ENCODE peak calls at places on chromosomes 1 and 21, in eight cellular contexts. L is cardiac fibroblast; I is CD4-positive, alpha-beta memory T cell; U is lower lobe of right lung; Z is activated T-cell treated with anti-CD3 and anti-CD28 coated beads, Interleukin-2, amount 50 U/mL, for 4 hours; X is CD4-positive, alpha-beta T cell; T is fibroblast of gingiva; O is BJ. E is an unnamed sample.

GRCh38 chr1:206951318-206952105 is 5.2 kb upstream of the PIGR start:
- DNase-seq in L (no peak), I (no peak), U (no peak), Z (no peak), X (no peak), T (no peak), O (no peak), E (no peak)

GRCh38 chr21:37627074-37627473 is 260.5 kb downstream of the DYRK1A start:
- DNase-seq in L (no peak), I (no peak), U (no peak), Z (no peak), X (no peak), T (no peak), O (no peak), E (no peak)

GRCh38 chr1:158972841-158973240 is 36.9 kb upstream of the IFI16 start:
- DNase-seq in L (peak), I (peak), U (no peak), Z (no peak), X (no peak), T (no peak), O (no peak), E (no peak)

GRCh38 chr1:72221811-72222210 is 60.5 kb downstream of the NEGR1 start:
- DNase-seq in L (no peak), I (no peak), U (no peak), Z (no peak), X (no peak), T (no peak), O (no peak), E (no peak)

GRCh38 chr21:19547951-19548635 is 1144.5 kb upstream of the TMPRSS15 start:
- DNase-seq in L (no peak), I (no peak), U (no peak), Z (no peak), X (no peak), T (no peak), O (no peak), E (no peak)

GRCh38 chr1:230869499-230869898 is 1.2 kb upstream of the C1orf198 start:
- DNase-seq in L (peak), I (no peak), U (no peak), Z (no peak), X (no peak), T (peak), O (no peak), E (no peak)

GRCh38 chr1:7247158-7247557 is 461.9 kb downstream of the CAMTA1 start:
- DNase-seq in L (no peak), I (no peak), U (no peak), Z (no peak), X (no peak), T (no peak), O (no peak), E (no peak)

GRCh38 chr1:46535063-46535462 is 16.4 kb downstream of the KNCN start:
- DNase-seq in L (no peak), I (no peak), U (no peak), Z (no peak), X (no peak), T (no peak), O (no peak), E (no peak)

GRCh38 chr21:27393726-27394125 is 426.8 kb upstream of the ADAMTS5 start:
- DNase-seq in L (no peak), I (no peak), U (no peak), Z (no peak), X (no peak), T (peak), O (no peak), E (no peak)

GRCh38 chr1:67004176-67004575 is 49.8 kb downstream of the SLC35D1 start:
- DNase-seq in L (no peak), I (no peak), U (no peak), Z (no peak), X (no peak), T (no peak), O (no peak), E (no peak)

GRCh38 chr1:97135972-97136371 is 414.4 kb downstream of the PTBP2 start:
- DNase-seq in L (no peak), I (no peak), U (no peak), Z (no peak), X (no peak), T (no peak), O (no peak), E (no peak)

GRCh38 chr1:233549404-233549803 is 64.5 kb upstream of the KCNK1 start:
- DNase-seq in L (no peak), I (no peak), U (no peak), Z (no peak), X (no peak), T (no peak), O (no peak), E (no peak)

GRCh38 chr1:215863796-215864195 is 296.7 kb downstream of the KCTD3 start:
- DNase-seq in L (no peak), I (no peak), U (no peak), Z (no peak), X (no peak), T (no peak), O (no peak), E (no peak)

GRCh38 chr1:167373398-167373797 is 144.9 kb downstream of the CD247 start:
- DNase-seq in L (peak), I (no peak), U (no peak), Z (no peak), X (no peak), T (peak), O (no peak), E (no peak)

GRCh38 chr1:52238887-52239707 is 97.2 kb downstream of the ZFYVE9 start:
- DNase-seq in L (peak), I (no peak), U (no peak), Z (no peak), X (no peak), T (no peak), O (no peak), E (no peak)

GRCh38 chr1:55592122-55592521 is 377.0 kb upstream of the USP24 start:
- DNase-seq in L (no peak), I (no peak), U (no peak), Z (no peak), X (no peak), T (peak), O (no peak), E (no peak)

GRCh38 chr1:202700061-202700460 is 10.2 kb downstream of the SYT2 start:
- DNase-seq in L (no peak), I (no peak), U (no peak), Z (no peak), X (no peak), T (no peak), O (no peak), E (no peak)

GRCh38 chr1:56396524-56397067 is 182.8 kb downstream of the PLPP3 start:
- DNase-seq in L (no peak), I (no peak), U (no peak), Z (no peak), X (no peak), T (no peak), O (no peak), E (no peak)

GRCh38 chr1:224615861-224616760 is at the start of gene CNIH3:
- DNase-seq in L (peak), I (peak), U (no peak), Z (no peak), X (no peak), T (peak), O (no peak), E (peak)

GRCh38 chr1:17251699-17252376 is 2.9 kb downstream of the PADI3 start:
- DNase-seq in L (no peak), I (no peak), U (no peak), Z (no peak), X (no peak), T (no peak), O (no peak), E (no peak)

GRCh38 chr1:214566158-214567104 is 15.0 kb upstream of the PTPN14 start:
- DNase-seq in L (peak), I (no peak), U (no peak), Z (no peak), X (no peak), T (peak), O (no peak), E (no peak)

GRCh38 chr1:107787299-107787698 is 177.7 kb downstream of the VAV3 start:
- DNase-seq in L (no peak), I (no peak), U (no peak), Z (no peak), X (no peak), T (no peak), O (no peak), E (no peak)

GRCh38 chr1:209884249-209884648 is 53.8 kb upstream of the SYT14 start:
- DNase-seq in L (no peak), I (no peak), U (no peak), Z (no peak), X (no peak), T (no peak), O (no peak), E (no peak)

GRCh38 chr1:156910309-156910782 is 10.1 kb upstream of the LRRC71 start:
- DNase-seq in L (no peak), I (peak), U (peak), Z (peak), X (peak), T (no peak), O (no peak), E (no peak)

GRCh38 chr1:24720152-24720551 is 25.1 kb upstream of the CLIC4 start:
- DNase-seq in L (peak), I (no peak), U (peak), Z (no peak), X (no peak), T (peak), O (no peak), E (peak)

GRCh38 chr1:116826818-116827606 is 72.8 kb downstream of the CD2 start:
- DNase-seq in L (peak), I (peak), U (no peak), Z (peak), X (peak), T (no peak), O (no peak), E (no peak)

GRCh38 chr1:89356658-89357400 is 7.0 kb upstream of the GBP6 start:
- DNase-seq in L (peak), I (no peak), U (no peak), Z (no peak), X (no peak), T (peak), O (peak), E (no peak)

GRCh38 chr1:235714205-235714897 is 64.8 kb upstream of the GNG4 start:
- DNase-seq in L (no peak), I (no peak), U (no peak), Z (no peak), X (no peak), T (no peak), O (no peak), E (no peak)

GRCh38 chr21:37264808-37265207 is 2.3 kb downstream of the VPS26C start:
- DNase-seq in L (no peak), I (no peak), U (no peak), Z (no peak), X (no peak), T (no peak), O (no peak), E (no peak)

GRCh38 chr1:207981976-207982375 is 71.1 kb upstream of the CD34 start:
- DNase-seq in L (no peak), I (no peak), U (no peak), Z (no peak), X (no peak), T (no peak), O (no peak), E (no peak)

GRCh38 chr1:37169743-37170275 is 135.5 kb upstream of the GRIK3 start:
- DNase-seq in L (no peak), I (no peak), U (no peak), Z (no peak), X (no peak), T (no peak), O (no peak), E (no peak)

GRCh38 chr1:109771712-109772657 is 8.3 kb upstream of the EPS8L3 start:
- DNase-seq in L (no peak), I (no peak), U (peak), Z (no peak), X (no peak), T (no peak), O (no peak), E (no peak)

GRCh38 chr1:32864375-32865019 is 6.2 kb downstream of the FNDC5 start:
- DNase-seq in L (no peak), I (no peak), U (no peak), Z (no peak), X (no peak), T (no peak), O (no peak), E (no peak)

GRCh38 chr1:43235451-43236121 is 34.2 kb upstream of the TMEM125 start:
- DNase-seq in L (no peak), I (no peak), U (no peak), Z (no peak), X (no peak), T (no peak), O (no peak), E (no peak)

GRCh38 chr1:233459968-233460367 is 132.4 kb downstream of the MAP3K21 start:
- DNase-seq in L (no peak), I (no peak), U (no peak), Z (no peak), X (no peak), T (no peak), O (no peak), E (no peak)

GRCh38 chr21:27268290-27268689 is 301.4 kb upstream of the ADAMTS5 start:
- DNase-seq in L (no peak), I (no peak), U (no peak), Z (no peak), X (no peak), T (no peak), O (peak), E (no peak)

GRCh38 chr1:219354962-219355361 is 181.3 kb downstream of the LYPLAL1 start:
- DNase-seq in L (no peak), I (no peak), U (no peak), Z (no peak), X (no peak), T (no peak), O (no peak), E (no peak)

GRCh38 chr1:172293379-172293778 is 127.1 kb upstream of the C1orf105 start:
- DNase-seq in L (peak), I (no peak), U (no peak), Z (no peak), X (no peak), T (no peak), O (no peak), E (no peak)

E was measured in gastrocnemius medialis.